ENCODE peak calls at places on chromosomes 11 and 22, in nine cellular contexts. D, I, A, L, T, E, C, F and R are unnamed samples.

GRCh38 chr11:68563454-68563853 is 102.9 kb downstream of the PPP6R3 start:
- DNase-seq in L (no peak), I (no peak), E (no peak), A (no peak), C (no peak), T (no peak), D (no peak), F (no peak), R (no peak)

GRCh38 chr11:116826751-116827431 is 2.8 kb upstream of the APOC3 start:
- DNase-seq in T (peak; percentile 83), D (no peak), E (no peak), I (no peak), L (peak; percentile 46), A (no peak), F (no peak), C (no peak), R (no peak)

GRCh38 chr22:46071451-46072029 is 78.8 kb upstream of the PPARA start:
- DNase-seq in E (peak; percentile 90), T (peak; percentile 92), F (no peak), A (peak; percentile 95), L (peak; percentile 97), D (peak; percentile 95), I (peak; percentile 99), C (peak; percentile 96), R (no peak)

GRCh38 chr11:125892994-125893393 is 5.5 kb downstream of the HYLS1 start:
- DNase-seq in E (no peak), T (no peak), I (no peak), C (no peak), L (no peak), F (no peak), A (no peak), D (no peak), R (no peak)

GRCh38 chr11:100525635-100526034 is 161.5 kb upstream of the ARHGAP42 start:
- DNase-seq in C (no peak), T (no peak), F (no peak), L (no peak), I (no peak), E (no peak), D (no peak), A (no peak), R (no peak)

GRCh38 chr11:26014456-26015115 is 317.3 kb upstream of the ANO3 start:
- DNase-seq in E (no peak), I (no peak), F (no peak), D (no peak), T (no peak), A (no peak), L (no peak), C (no peak), R (no peak)

GRCh38 chr11:45100338-45100737 is 46.1 kb upstream of the PRDM11 start:
- DNase-seq in T (no peak), F (no peak), A (no peak), C (peak; percentile 3), L (no peak), E (peak; percentile 46), I (no peak), D (peak; percentile 14), R (no peak)

GRCh38 chr22:31282748-31283468 is 9.4 kb downstream of the PIK3IP1 start:
- DNase-seq in C (no peak), T (no peak), A (no peak), I (peak; percentile 84), L (peak; percentile 41), F (no peak), D (no peak), E (no peak), R (no peak)

GRCh38 chr11:124050770-124051169 is 9.6 kb upstream of the OR10G7 start:
- DNase-seq in F (no peak), T (no peak), A (no peak), L (no peak), I (no peak), D (no peak), C (no peak), E (no peak), R (no peak)

GRCh38 chr22:44968736-44969135 is 41.1 kb downstream of the PHF21B start:
- DNase-seq in L (no peak), D (no peak), I (no peak), T (no peak), C (no peak), F (no peak), A (no peak), E (no peak), R (no peak)

GRCh38 chr22:22508274-22509176 is at the start of gene ZNF280B:
- DNase-seq in T (peak; percentile 51), I (no peak), C (no peak), A (peak; percentile 20), E (peak; percentile 79), D (peak; percentile 46), L (peak; percentile 72), F (peak; percentile 85), R (peak; percentile 5)

GRCh38 chr22:38982008-38982927 is at the start of gene APOBEC3B:
- DNase-seq in T (peak; percentile 66), C (peak; percentile 88), A (peak; percentile 85), E (peak; percentile 95), F (peak; percentile 64), L (peak; percentile 94), I (peak; percentile 95), D (peak; percentile 69), R (peak; percentile 54)

GRCh38 chr11:19460718-19461405 is 220.1 kb upstream of the E2F8 start:
- DNase-seq in E (peak; percentile 15), D (peak; percentile 44), L (no peak), F (no peak), I (no peak), T (no peak), C (peak; percentile 28), A (no peak), R (no peak)

DNA sequence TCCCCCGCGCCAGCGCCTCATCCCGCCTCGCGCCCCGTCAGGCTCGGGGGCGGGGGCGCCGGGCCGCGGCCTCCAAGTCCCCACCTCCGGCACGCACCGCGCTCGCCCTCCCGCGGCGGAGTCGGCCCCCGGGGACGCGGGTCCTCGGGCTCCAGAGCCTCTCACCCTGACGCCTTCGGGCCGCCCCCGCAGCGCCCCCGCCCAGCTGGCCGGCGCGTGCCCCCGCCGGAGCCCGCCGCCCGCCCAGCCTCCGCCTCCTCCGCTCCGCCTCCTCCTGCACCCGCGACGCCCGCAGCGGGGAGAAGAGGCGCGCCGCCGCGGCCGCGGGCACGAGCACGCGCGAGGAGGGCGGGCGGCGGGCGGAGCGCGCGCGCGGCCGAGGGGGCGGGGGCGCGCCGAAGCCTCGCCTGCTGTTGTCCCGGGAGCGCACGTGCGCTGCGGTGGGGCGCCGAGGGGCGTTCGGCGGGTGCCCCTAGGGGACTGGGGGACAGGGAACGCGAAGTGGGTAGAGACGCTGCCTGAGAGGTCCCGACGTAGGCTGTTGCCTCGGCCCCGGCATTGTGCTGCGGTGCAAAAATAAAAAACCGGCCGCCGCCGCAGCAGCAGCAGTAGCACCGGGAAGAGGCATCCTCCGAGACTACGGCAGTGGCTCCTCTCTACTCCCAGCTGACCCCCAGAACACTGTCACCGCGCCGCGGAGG is 87.4 kb upstream of the ARHGAP32 start:
- DNase-seq in L (peak; percentile 87), C (peak; percentile 51), E (peak; percentile 67), D (peak; percentile 84), F (peak; percentile 41), T (peak; percentile 90), A (peak; percentile 84), I (peak; percentile 91), R (no peak)
- TF ChIP-seq POLR2A in L (no peak), C (no peak), E (no peak), D (no peak), F (no peak), T (peak; percentile 40), A (peak; percentile 38), I (no peak), R (no peak)

GRCh38 chr11:33893711-33894401 is 2.0 kb upstream of the LMO2 start:
- DNase-seq in T (no peak), F (no peak), D (no peak), L (no peak), A (no peak), E (no peak), I (peak; percentile 76), C (no peak), R (no peak)
- TF ChIP-seq POLR2A in T (no peak), F (peak; percentile 97), D (no peak), L (no peak), A (no peak), E (no peak), I (no peak), C (no peak), R (no peak)

GRCh38 chr11:75471134-75471943 is 38.3 kb upstream of the KLHL35 start:
- DNase-seq in A (no peak), I (no peak), F (no peak), T (no peak), L (no peak), D (no peak), C (no peak), E (no peak), R (no peak)

GRCh38 chr11:75470681-75471080 is 37.7 kb upstream of the KLHL35 start:
- DNase-seq in L (no peak), E (no peak), A (no peak), T (no peak), D (no peak), F (no peak), I (no peak), C (no peak), R (no peak)

GRCh38 chr11:75474240-75474639 is 41.2 kb upstream of the KLHL35 start:
- DNase-seq in T (no peak), A (no peak), D (no peak), I (no peak), C (no peak), L (no peak), E (peak; percentile 20), F (no peak), R (no peak)

GRCh38 chr11:75473684-75474083 is 40.7 kb upstream of the KLHL35 start:
- DNase-seq in C (no peak), L (no peak), T (no peak), A (no peak), I (no peak), E (no peak), F (no peak), D (no peak), R (no peak)

GRCh38 chr11:75472081-75472732 is 39.2 kb upstream of the KLHL35 start:
- DNase-seq in A (no peak), D (no peak), C (no peak), I (no peak), F (no peak), L (no peak), E (no peak), T (no peak), R (no peak)
- TF ChIP-seq POLR2A in A (no peak), D (no peak), C (no peak), I (no peak), F (no peak), L (no peak), E (no peak), T (no peak), R (no peak)

GRCh38 chr11:28834877-28835276 is 726.7 kb downstream of the METTL15 start:
- DNase-seq in C (no peak), I (no peak), F (no peak), L (no peak), E (peak; percentile 97), T (no peak), D (no peak), A (no peak), R (no peak)

GRCh38 chr11:28833169-28833568 is 725.0 kb downstream of the METTL15 start:
- DNase-seq in E (no peak), L (no peak), D (no peak), A (no peak), I (no peak), T (no peak), C (no peak), F (no peak), R (no peak)

GRCh38 chr11:28835317-28835716 is 727.1 kb downstream of the METTL15 start:
- DNase-seq in D (no peak), I (no peak), C (no peak), L (no peak), E (no peak), T (no peak), A (no peak), F (no peak), R (no peak)

GRCh38 chr11:28835790-28836189 is 727.6 kb downstream of the METTL15 start:
- DNase-seq in T (no peak), L (no peak), F (no peak), E (peak; percentile 57), I (no peak), D (no peak), A (no peak), C (no peak), R (no peak)

GRCh38 chr11:28833670-28834069 is 725.5 kb downstream of the METTL15 start:
- DNase-seq in C (no peak), E (peak; percentile 99), L (no peak), A (no peak), T (no peak), F (no peak), D (no peak), I (no peak), R (no peak)
- TF ChIP-seq POLR2A in C (no peak), E (no peak), L (no peak), A (no peak), T (no peak), F (no peak), D (no peak), I (no peak), R (no peak)